ENCODE peak calls at places on chromosomes 4 and X, in six cellular contexts. X is NCI-H82, G is C1 segment of cervical spinal cord, J is AG09309, D is IMR-90, T is GM12892. C is an unnamed sample.

GRCh38 chr4:123478859-123479345 is 82.3 kb downstream of the SPRY1 start:
- DNase-seq in D (peak; percentile 49), G (no peak), T (no peak), X (no peak), J (peak; percentile 61), C (no peak)

GRCh38 chr4:16969696-16970135 is 71.3 kb upstream of the LDB2 start:
- DNase-seq in G (no peak), X (no peak), J (no peak), T (no peak), D (peak; percentile 84), C (no peak)

GRCh38 chr4:111537861-111538260 is 607.4 kb upstream of the FAM241A start:
- DNase-seq in G (no peak), D (peak; percentile 60), T (no peak), X (no peak), J (peak; percentile 46), C (no peak)

GRCh38 chr4:38161208-38162113 is 201.3 kb downstream of the PTTG2 start:
- DNase-seq in D (peak; percentile 31), X (no peak), T (no peak), J (no peak), G (no peak), C (no peak)

GRCh38 chr4:125004676-125005075 is 292.1 kb upstream of the ANKRD50 start:
- DNase-seq in J (no peak), G (no peak), X (no peak), T (no peak), D (no peak), C (no peak)

GRCh38 chrX:27399146-27399456 is 64.0 kb downstream of the PPP4R3C start:
- DNase-seq in J (no peak), G (no peak), D (no peak), X (no peak), T (no peak), C (no peak)

GRCh38 chr4:144575181-144575580 is 70.8 kb upstream of the HHIP start:
- DNase-seq in G (no peak), X (peak; percentile 91), J (no peak), D (no peak), T (no peak), C (no peak)

GRCh38 chrX:45134303-45134702 is 66.4 kb downstream of the DIPK2B start:
- DNase-seq in G (peak; percentile 22), D (no peak), X (no peak), J (no peak), T (no peak), C (no peak)

GRCh38 chr4:8538703-8539567 is 41.3 kb upstream of the GPR78 start:
- DNase-seq in J (no peak), X (no peak), G (no peak), T (no peak), D (peak; percentile 75), C (no peak)

GRCh38 chr4:19807505-19807904 is 444.2 kb upstream of the SLIT2 start:
- DNase-seq in G (no peak), T (no peak), D (peak; percentile 53), X (no peak), J (peak; percentile 50), C (no peak)

GRCh38 chrX:150224676-150225075 is 138.4 kb upstream of the MAMLD1 start:
- DNase-seq in T (no peak), G (no peak), X (no peak), J (no peak), D (no peak), C (no peak)

GRCh38 chr4:128256539-128256938 is 31.1 kb downstream of the PGRMC2 start:
- DNase-seq in T (no peak), X (no peak), D (no peak), G (no peak), J (no peak), C (no peak)

GRCh38 chr4:130478406-130478805 is 1382.5 kb downstream of the C4orf33 start:
- DNase-seq in J (no peak), D (peak; percentile 87), G (no peak), X (no peak), T (no peak), C (no peak)

GRCh38 chr4:150886597-150886996 is 128.5 kb downstream of the LRBA start:
- DNase-seq in X (no peak), G (no peak), J (no peak), T (no peak), D (peak; percentile 23), C (no peak)

GRCh38 chrX:101958139-101958538 is 26.3 kb upstream of the ZMAT1 start:
- DNase-seq in G (no peak), J (no peak), D (peak; percentile 0), T (no peak), X (no peak), C (no peak)

C was measured in amniotic stem cell.